ENCODE peak calls at places on chromosomes 2 and 18, in six cellular contexts. J is heart left ventricle, V is cardiac muscle cell, D is body of pancreas, G is neural progenitor cell, M is uterus. Z is an unnamed sample.

GRCh38 chr2:109702250-109702985 is 88.3 kb downstream of the SOWAHC start:
- DNase-seq in J (no peak), V (no peak), D (peak; percentile 31), G (no peak), M (no peak), Z (no peak)

GRCh38 chr2:239246723-239247122 is 154.1 kb downstream of the HDAC4 start:
- DNase-seq in J (no peak), V (no peak), D (peak; percentile 79), G (no peak), M (no peak), Z (no peak)

GRCh38 chr2:8679827-8680731 is 1.8 kb upstream of the ID2 start:
- DNase-seq in J (no peak), V (peak; percentile 56), D (peak; percentile 95), G (peak; percentile 44), M (no peak), Z (no peak)

GRCh38 chr18:68874361-68874760 is 76.5 kb downstream of the CCDC102B start:
- DNase-seq in J (no peak), V (no peak), D (no peak), G (no peak), M (no peak), Z (no peak)

GRCh38 chr18:28114472-28114871 is 62.5 kb downstream of the CDH2 start:
- DNase-seq in J (no peak), V (no peak), D (no peak), G (no peak), M (no peak), Z (no peak)

GRCh38 chr2:121104721-121105141 is 180.3 kb downstream of the TFCP2L1 start:
- DNase-seq in J (no peak), V (peak; percentile 76), D (no peak), G (peak; percentile 46), M (no peak), Z (no peak)

GRCh38 chr18:49813071-49813320 is 337 bp downstream of the ACAA2 start:
- DNase-seq in J (peak; percentile 73), V (peak; percentile 56), D (peak; percentile 27), G (peak; percentile 41), M (peak; percentile 32), Z (no peak)

GRCh38 chr2:31642707-31643106 is 62.0 kb upstream of the SRD5A2 start:
- DNase-seq in J (no peak), V (no peak), D (no peak), G (no peak), M (no peak), Z (no peak)

GRCh38 chr2:235836416-235837042 is 331.7 kb downstream of the GBX2 start:
- DNase-seq in J (no peak), V (peak; percentile 83), D (no peak), G (peak; percentile 28), M (no peak), Z (no peak)

GRCh38 chr2:168622559-168622958 is 166.5 kb downstream of the CERS6 start:
- DNase-seq in J (no peak), V (no peak), D (no peak), G (no peak), M (no peak), Z (no peak)

GRCh38 chr18:48542513-48543181 is 3.8 kb downstream of the CTIF start:
- DNase-seq in J (no peak), V (no peak), D (peak; percentile 13), G (no peak), M (no peak), Z (no peak)

GRCh38 chr2:241892299-241893137 is 23.0 kb downstream of the RTP5 start:
- DNase-seq in J (peak; percentile 42), V (no peak), D (no peak), G (no peak), M (peak; percentile 94), Z (no peak)

GRCh38 chr2:55839182-55839819 is 84.3 kb downstream of the EFEMP1 start:
- DNase-seq in J (no peak), V (peak; percentile 38), D (peak; percentile 85), G (peak; percentile 17), M (no peak), Z (peak; percentile 23)

GRCh38 chr18:3453540-3454364 is 3.8 kb downstream of the TGIF1 start:
- DNase-seq in J (no peak), V (peak; percentile 28), D (peak; percentile 67), G (peak; percentile 77), M (peak; percentile 79), Z (peak; percentile 92)

GRCh38 chr2:234286956-234287355 is 209.9 kb downstream of the ARL4C start:
- DNase-seq in J (no peak), V (no peak), D (no peak), G (no peak), M (no peak), Z (no peak)

GRCh38 chr18:919078-919477 is 14.4 kb downstream of the ADCYAP1 start:
- DNase-seq in J (no peak), V (no peak), D (no peak), G (no peak), M (no peak), Z (no peak)

DNA sequence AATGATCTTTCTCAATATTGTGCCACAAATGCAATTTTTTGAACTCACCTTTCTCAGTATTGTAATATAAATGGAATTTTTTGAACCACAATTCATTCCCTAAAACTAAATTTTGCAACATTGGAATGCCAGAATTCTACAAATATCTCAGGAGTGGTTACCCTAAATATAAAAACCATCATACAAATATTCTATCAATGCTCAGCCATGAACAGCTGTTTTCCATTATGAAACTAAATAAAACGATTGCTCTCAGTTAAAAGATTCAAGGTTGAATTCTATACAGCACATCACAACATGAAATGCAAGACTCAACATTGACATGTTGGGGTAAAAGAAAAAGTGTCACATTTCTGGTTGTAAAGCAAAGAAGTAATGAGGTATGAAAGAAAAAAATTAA is 147.5 kb upstream of the PKDCC start:
- DNase-seq in J (no peak), V (no peak), D (no peak), G (no peak), M (no peak), Z (no peak)
- TF ChIP-seq CTCF in J (no peak), V (no peak), D (no peak), G (no peak), M (no peak), Z (no peak)

GRCh38 chr2:208254871-208255556 is at the start of gene IDH1:
- DNase-seq in J (peak; percentile 98), V (peak; percentile 98), D (peak; percentile 97), G (peak; percentile 98), M (peak; percentile 96), Z (peak; percentile 82)
- H3K27ac ChIP-seq in J (peak within 1 kb of the TSS; percentile 95), V (peak within 1 kb of the TSS; percentile 96), D (peak within 1 kb of the TSS; percentile 82), G (peak within 1 kb of the TSS; percentile 84), M (peak within 1 kb of the TSS; percentile 74), Z (peak within 1 kb of the TSS; percentile 42)

DNA sequence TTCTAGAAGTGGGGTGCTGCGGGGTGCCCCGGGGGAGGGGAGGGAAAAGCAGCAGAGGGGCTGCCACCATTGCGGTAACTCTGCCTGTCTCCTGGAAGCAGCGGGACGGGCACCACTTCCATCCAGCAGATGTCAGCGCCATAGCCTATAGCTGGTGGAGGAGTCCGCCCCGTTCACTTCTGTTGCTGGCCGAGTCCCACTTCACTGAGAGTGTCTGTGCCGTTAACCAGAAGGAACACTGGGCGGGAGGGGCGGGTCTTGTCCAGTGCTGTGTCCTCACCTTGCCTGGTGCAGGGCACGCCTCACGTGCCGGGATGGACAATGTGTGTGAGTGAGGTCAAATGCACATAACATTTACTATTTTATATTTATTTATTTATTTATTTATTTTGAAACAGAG is 19.3 kb upstream of the ODC1 start:
- DNase-seq in J (no peak), V (peak; percentile 35), D (no peak), G (peak; percentile 51), M (no peak), Z (no peak)
- TF ChIP-seq CTCF in J (no peak), V (no peak), D (no peak), G (peak; percentile 26), M (no peak), Z (no peak)

GRCh38 chr2:129062160-129062912 is 743.7 kb upstream of the HS6ST1 start:
- DNase-seq in J (no peak), V (no peak), D (no peak), G (no peak), M (no peak), Z (no peak)

GRCh38 chr2:129070663-129071062 is 752.0 kb upstream of the HS6ST1 start:
- DNase-seq in J (no peak), V (no peak), D (no peak), G (no peak), M (no peak), Z (no peak)

GRCh38 chr2:129069875-129070594 is 751.4 kb upstream of the HS6ST1 start:
- DNase-seq in J (no peak), V (no peak), D (peak; percentile 57), G (no peak), M (no peak), Z (no peak)

GRCh38 chr2:129067070-129067469 is 748.4 kb upstream of the HS6ST1 start:
- DNase-seq in J (no peak), V (no peak), D (no peak), G (no peak), M (no peak), Z (no peak)

GRCh38 chr2:129067921-129068320 is 749.3 kb upstream of the HS6ST1 start:
- DNase-seq in J (no peak), V (no peak), D (no peak), G (no peak), M (no peak), Z (no peak)
- H3K27ac ChIP-seq in J (no peak overlapping the region), V (no peak overlapping the region), D (no peak overlapping the region), G (no peak overlapping the region), M (no peak overlapping the region), Z (no peak overlapping the region)

Z was measured in AG04450.